ENCODE peak calls at places on chromosomes 6 and 20, in four cellular contexts. D, B, M and K are unnamed samples.

GRCh38 chr20:60057123-60057865 is 99.1 kb downstream of the CDH26 start:
- DNase-seq in D (peak), B (peak), M (peak), K (peak)

GRCh38 chr6:33583591-33584155 is 3.6 kb upstream of the BAK1 start:
- DNase-seq in D (peak), B (no peak), M (no peak), K (no peak)

GRCh38 chr6:39048481-39049399 is at the start of gene GLP1R:
- DNase-seq in D (no peak), B (no peak), M (no peak), K (no peak)

GRCh38 chr6:91434135-91434534 is 847.3 kb upstream of the MAP3K7 start:
- DNase-seq in D (no peak), B (no peak), M (no peak), K (no peak)

GRCh38 chr6:112372213-112372806 is 25.2 kb downstream of the RFPL4B start:
- DNase-seq in D (peak), B (no peak), M (peak), K (peak)

GRCh38 chr6:20575691-20576451 is 41.6 kb downstream of the CDKAL1 start:
- DNase-seq in D (no peak), B (no peak), M (no peak), K (no peak)

GRCh38 chr6:4668271-4669179 is 107.7 kb upstream of the CDYL start:
- DNase-seq in D (no peak), B (no peak), M (no peak), K (no peak)

GRCh38 chr6:31541059-31541657 is 645 bp downstream of the DDX39B start:
- DNase-seq in D (peak), B (no peak), M (no peak), K (peak)

GRCh38 chr20:44761423-44761822 is 15.8 kb downstream of the KCNK15 start:
- DNase-seq in D (no peak), B (no peak), M (no peak), K (no peak)

GRCh38 chr20:44723391-44723790 is 8.2 kb downstream of the CCN5 start:
- DNase-seq in D (no peak), B (no peak), M (no peak), K (no peak)

GRCh38 chr6:153947817-153948447 is 91.1 kb upstream of the OPRM1 start:
- DNase-seq in D (no peak), B (no peak), M (no peak), K (no peak)

GRCh38 chr6:85015396-85015990 is 251.1 kb upstream of the TBX18 start:
- DNase-seq in D (peak), B (peak), M (no peak), K (peak)

GRCh38 chr20:38127920-38128528 is 37.0 kb downstream of the TGM2 start:
- DNase-seq in D (no peak), B (peak), M (no peak), K (no peak)

DNA sequence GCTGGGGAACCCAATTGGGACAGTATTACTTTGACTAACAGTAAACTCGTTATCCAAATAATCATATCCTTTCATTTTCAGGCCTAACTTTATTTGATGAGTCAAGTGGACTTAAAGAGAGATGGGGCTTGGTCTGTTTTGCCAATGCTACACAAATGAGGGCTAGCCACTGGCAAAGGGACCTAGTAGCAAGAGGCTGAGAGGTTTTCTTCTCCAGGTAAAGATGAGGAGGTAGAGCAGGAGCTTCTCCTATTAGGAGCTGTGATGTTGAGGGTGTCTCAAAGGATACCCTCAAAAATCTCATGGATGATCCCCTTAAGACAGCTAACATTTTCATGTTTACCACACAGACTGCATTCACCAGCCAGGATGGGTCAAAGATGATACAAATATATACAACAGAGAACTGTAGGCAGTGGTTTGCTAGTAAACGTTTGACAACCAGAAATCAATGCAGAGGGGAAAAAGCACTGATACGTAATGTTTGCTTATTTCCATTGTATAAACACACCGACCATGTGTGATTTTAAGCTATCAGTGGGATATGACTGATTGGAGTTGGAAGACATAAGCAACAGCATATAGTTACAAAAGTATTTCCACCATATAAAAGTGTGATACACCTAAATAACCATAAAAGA is 153.3 kb downstream of the IBTK start:
- DNase-seq in D (no peak), B (no peak), M (no peak), K (no peak)
- TF ChIP-seq CTCF in D (no peak), B (no peak), M (no peak), K (no peak)

GRCh38 chr6:122491915-122492537 is 20.4 kb upstream of the SERINC1 start:
- DNase-seq in D (peak), B (peak), M (peak), K (no peak)
- TF ChIP-seq CTCF in D (peak), B (peak), M (peak), K (peak)

DNA sequence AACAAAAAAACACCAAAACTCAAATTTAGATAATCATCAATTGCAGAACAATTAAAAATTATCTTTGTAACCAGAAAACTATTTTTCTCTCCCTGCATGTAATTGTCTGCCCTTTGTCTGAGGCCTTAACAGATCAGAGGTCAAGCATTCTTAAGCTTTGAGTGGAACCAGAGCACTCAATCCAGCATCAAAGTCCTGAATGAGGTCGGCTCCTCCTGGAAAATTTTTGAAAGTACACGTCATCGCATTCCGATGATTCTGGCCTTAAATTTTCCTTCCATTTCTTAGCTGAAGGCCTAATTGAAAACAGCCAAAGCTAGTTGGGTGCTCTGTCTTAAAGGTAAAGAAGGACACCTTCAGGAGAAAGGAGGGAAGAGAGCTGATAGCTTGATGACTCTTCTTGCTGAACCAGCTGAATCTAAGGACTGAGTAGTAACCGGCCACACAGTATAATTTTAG is 510.2 kb upstream of the SULF2 start:
- DNase-seq in D (peak), B (peak), M (peak), K (peak)
- TF ChIP-seq CTCF in D (peak), B (peak), M (peak), K (peak)

GRCh38 chr6:164807125-164807524 is 502.3 kb downstream of the C6orf118 start:
- DNase-seq in D (no peak), B (no peak), M (no peak), K (no peak)
- TF ChIP-seq CTCF in D (no peak), B (no peak), M (no peak), K (no peak)

GRCh38 chr6:35120746-35121145 is 20.4 kb downstream of the TCP11 start:
- DNase-seq in D (no peak), B (no peak), M (no peak), K (no peak)
- TF ChIP-seq CTCF in D (no peak), B (no peak), M (no peak), K (no peak)

GRCh38 chr20:326645-327031 is 1.3 kb downstream of the SOX12 start:
- DNase-seq in D (peak), B (no peak), M (no peak), K (no peak)
- TF ChIP-seq CTCF in D (no peak), B (no peak), M (no peak), K (no peak)

DNA sequence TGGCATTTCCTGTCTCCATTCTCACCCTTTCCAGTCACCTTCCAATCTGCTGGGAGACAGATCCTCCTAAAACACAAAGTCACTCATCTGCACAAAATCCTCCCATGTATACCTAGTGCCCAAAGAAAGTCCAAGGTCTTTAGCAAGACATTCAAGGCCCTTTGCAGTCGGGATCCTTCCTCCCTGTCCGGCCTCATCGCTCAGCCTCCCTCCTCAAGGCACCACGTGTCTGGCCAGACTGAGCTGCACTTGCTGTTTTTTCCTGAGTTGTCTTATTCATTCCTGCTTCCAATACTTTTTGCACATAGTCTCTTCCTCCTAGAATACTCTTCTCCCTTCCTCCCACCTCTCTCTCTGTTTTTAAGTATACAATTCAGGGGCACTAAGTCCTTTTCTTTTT is 1.4 kb downstream of the TRIM15 start:
- DNase-seq in D (no peak), B (no peak), M (no peak), K (no peak)
- TF ChIP-seq CTCF in D (no peak), B (no peak), M (no peak), K (no peak)

DNA sequence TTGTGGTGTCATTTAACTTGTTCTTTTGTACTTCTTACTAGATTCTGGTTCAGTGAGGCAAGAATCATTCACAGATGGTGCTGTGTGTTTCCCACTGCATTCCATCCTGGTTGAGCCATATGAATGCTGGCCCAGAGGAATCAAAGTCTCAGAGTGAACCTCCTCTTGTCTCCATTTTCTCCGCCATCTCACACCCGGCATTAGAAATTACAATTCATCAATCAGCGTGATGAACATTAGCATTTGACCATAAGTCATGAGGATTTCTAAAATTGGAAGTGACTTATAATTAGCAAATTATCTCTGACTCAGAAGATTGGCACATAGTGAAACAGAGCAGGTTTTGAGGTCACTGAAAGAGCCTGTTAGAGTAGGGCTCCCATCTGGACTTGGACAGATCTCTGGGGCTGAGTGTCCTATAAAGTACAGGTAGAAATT is 25.2 kb downstream of the TNFAIP3 start:
- DNase-seq in D (no peak), B (no peak), M (no peak), K (peak)
- TF ChIP-seq CTCF in D (no peak), B (no peak), M (no peak), K (no peak)

DNA sequence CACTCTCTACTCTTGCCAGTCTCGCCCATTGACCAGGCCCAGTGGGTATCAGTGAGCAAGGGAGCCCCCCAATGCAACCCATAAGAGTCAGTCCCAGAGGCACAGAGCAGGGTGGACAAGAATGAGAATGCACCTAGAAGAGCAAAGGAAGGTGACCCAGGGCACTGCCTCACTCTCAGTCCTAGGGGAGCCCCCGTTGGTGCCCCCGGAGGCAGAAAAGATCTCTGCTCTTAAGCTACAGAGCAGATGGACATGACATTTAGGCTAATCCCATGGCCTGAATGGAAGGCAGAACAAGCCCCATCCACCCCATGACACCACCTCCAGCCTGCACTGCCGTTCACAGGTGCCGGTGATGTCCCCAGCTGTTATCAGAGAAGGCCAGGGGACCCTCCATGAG is 50.7 kb upstream of the PLEKHG1 start:
- DNase-seq in D (no peak), B (no peak), M (no peak), K (no peak)
- TF ChIP-seq CTCF in D (no peak), B (no peak), M (peak), K (no peak)